ENCODE peak calls at places on chromosomes 3 and 15, in six cellular contexts. F is HepG2, U is K562, Q is A549, N is endothelial cell of umbilical vein, A is GM12878. V is an unnamed sample.
A peak's percentile ranks its signal among the peaks of the same experiment; 100 is the strongest.

GRCh38 chr15:70533931-70534742 is 229.2 kb downstream of the UACA start:
- DNase-seq in F (no peak), U (no peak), Q (no peak), N (no peak), A (no peak), V (no peak)

GRCh38 chr15:64686130-64686735 is 89.2 kb downstream of the RBPMS2 start:
- DNase-seq in F (peak; percentile 45), U (peak; percentile 34), Q (peak; percentile 67), N (peak; percentile 60), A (no peak), V (peak; percentile 60)

GRCh38 chr15:40044717-40045571 is 6.0 kb upstream of the SRP14 start:
- DNase-seq in F (peak; percentile 56), U (peak; percentile 88), Q (peak; percentile 78), N (peak; percentile 83), A (no peak), V (peak; percentile 88)

GRCh38 chr3:183883291-183884096 is 1.2 kb downstream of the PARL start:
- DNase-seq in F (no peak), U (no peak), Q (no peak), N (peak; percentile 5), A (no peak), V (no peak)

GRCh38 chr3:160564949-160565441 is 376 bp downstream of the KPNA4 start:
- DNase-seq in F (peak; percentile 28), U (no peak), Q (peak; percentile 76), N (no peak), A (no peak), V (peak; percentile 70)

GRCh38 chr15:52579852-52580251 is 11.0 kb upstream of the ARPP19 start:
- DNase-seq in F (no peak), U (no peak), Q (no peak), N (no peak), A (no peak), V (no peak)

GRCh38 chr15:91926871-91927270 is 73.4 kb downstream of the SLCO3A1 start:
- DNase-seq in F (no peak), U (no peak), Q (no peak), N (no peak), A (no peak), V (no peak)

GRCh38 chr15:90471769-90472168 is 58.0 kb upstream of the CRTC3 start:
- DNase-seq in F (no peak), U (no peak), Q (no peak), N (no peak), A (no peak), V (no peak)

GRCh38 chr15:90582553-90582952 is 52.8 kb downstream of the CRTC3 start:
- DNase-seq in F (no peak), U (no peak), Q (no peak), N (no peak), A (no peak), V (no peak)

GRCh38 chr3:173397161-173398110 is at the start of gene NLGN1:
- DNase-seq in F (no peak), U (no peak), Q (no peak), N (peak; percentile 89), A (no peak), V (no peak)

GRCh38 chr3:172953576-172953975 is 187.5 kb downstream of the SPATA16 start:
- DNase-seq in F (no peak), U (no peak), Q (no peak), N (no peak), A (no peak), V (peak; percentile 13)

GRCh38 chr3:128033102-128033501 is 19.1 kb upstream of the SEC61A1 start:
- DNase-seq in F (no peak), U (no peak), Q (no peak), N (no peak), A (no peak), V (no peak)

GRCh38 chr3:172635588-172635987 is 75.3 kb downstream of the NCEH1 start:
- DNase-seq in F (no peak), U (no peak), Q (no peak), N (peak; percentile 45), A (peak; percentile 43), V (peak; percentile 15)

GRCh38 chr3:122931636-122932035 is 95.9 kb downstream of the SEMA5B start:
- DNase-seq in F (peak; percentile 20), U (no peak), Q (no peak), N (no peak), A (no peak), V (no peak)

GRCh38 chr3:152104847-152105415 is 163.8 kb upstream of the MBNL1 start:
- DNase-seq in F (no peak), U (no peak), Q (no peak), N (no peak), A (no peak), V (peak; percentile 34)

GRCh38 chr3:196800742-196801141 is 61.1 kb downstream of the PAK2 start:
- DNase-seq in F (no peak), U (no peak), Q (no peak), N (no peak), A (no peak), V (no peak)

GRCh38 chr3:139541156-139541897 is 1.8 kb upstream of the RBP1 start:
- DNase-seq in F (no peak), U (no peak), Q (no peak), N (no peak), A (no peak), V (no peak)

GRCh38 chr3:172194702-172195392 is 155.5 kb downstream of the FNDC3B start:
- DNase-seq in F (no peak), U (no peak), Q (peak; percentile 66), N (peak; percentile 48), A (no peak), V (no peak)

GRCh38 chr15:92383528-92384326 is 10.0 kb upstream of the ST8SIA2 start:
- DNase-seq in F (peak; percentile 15), U (peak; percentile 73), Q (peak; percentile 51), N (no peak), A (no peak), V (peak; percentile 32)

GRCh38 chr3:160008979-160009378 is 20.3 kb downstream of the IL12A start:
- DNase-seq in F (no peak), U (no peak), Q (no peak), N (no peak), A (no peak), V (no peak)

GRCh38 chr15:67820992-67821783 is 4.1 kb upstream of the SKOR1 start:
- DNase-seq in F (peak; percentile 28), U (peak; percentile 78), Q (no peak), N (peak; percentile 47), A (no peak), V (peak; percentile 57)

GRCh38 chr3:190514163-190515153 is 573 bp downstream of the IL1RAP start:
- DNase-seq in F (peak; percentile 23), U (no peak), Q (peak; percentile 36), N (peak; percentile 57), A (no peak), V (peak; percentile 71)

GRCh38 chr3:12490547-12490946 is 6.3 kb downstream of the TSEN2 start:
- DNase-seq in F (no peak), U (no peak), Q (no peak), N (no peak), A (no peak), V (no peak)

GRCh38 chr3:133540896-133541674 is 32.4 kb upstream of the CDV3 start:
- DNase-seq in F (peak; percentile 73), U (no peak), Q (peak; percentile 62), N (peak; percentile 87), A (peak; percentile 45), V (peak; percentile 71)

GRCh38 chr15:89898628-89899302 is 5.0 kb upstream of the AP3S2 start:
- DNase-seq in F (peak; percentile 77), U (peak; percentile 80), Q (peak; percentile 81), N (peak; percentile 22), A (no peak), V (peak; percentile 72)

GRCh38 chr3:184733181-184733580 is 21.3 kb upstream of the MAGEF1 start:
- DNase-seq in F (no peak), U (no peak), Q (no peak), N (no peak), A (no peak), V (no peak)

GRCh38 chr3:18679226-18679625 is 254.1 kb upstream of the SATB1 start:
- DNase-seq in F (no peak), U (no peak), Q (no peak), N (no peak), A (no peak), V (no peak)

GRCh38 chr3:156576887-156577427 is 22.0 kb upstream of the SSR3 start:
- DNase-seq in F (no peak), U (no peak), Q (peak; percentile 10), N (no peak), A (no peak), V (peak; percentile 33)

GRCh38 chr15:70806992-70807712 is 43.8 kb upstream of the UACA start:
- DNase-seq in F (no peak), U (no peak), Q (no peak), N (peak; percentile 82), A (no peak), V (peak; percentile 61)

GRCh38 chr15:66404122-66404521 is 17.4 kb downstream of the MAP2K1 start:
- DNase-seq in F (no peak), U (no peak), Q (no peak), N (no peak), A (no peak), V (no peak)

GRCh38 chr3:160193644-160194192 is 31.5 kb upstream of the C3orf80 start:
- DNase-seq in F (no peak), U (no peak), Q (no peak), N (no peak), A (no peak), V (no peak)

GRCh38 chr3:9704343-9705322 is 1.0 kb downstream of the CPNE9 start:
- DNase-seq in F (peak; percentile 35), U (peak; percentile 89), Q (peak; percentile 53), N (peak; percentile 28), A (no peak), V (no peak)

GRCh38 chr15:87672309-87672897 is 584.1 kb downstream of the NTRK3 start:
- DNase-seq in F (no peak), U (peak; percentile 30), Q (peak; percentile 24), N (peak; percentile 2), A (no peak), V (no peak)

GRCh38 chr3:191688756-191689433 is 227.9 kb downstream of the PYDC2 start:
- DNase-seq in F (no peak), U (no peak), Q (no peak), N (no peak), A (no peak), V (no peak)
- H3K4me3 ChIP-seq in F (no peak overlapping the region), U (no peak overlapping the region), Q (no peak overlapping the region), N (no peak overlapping the region), A (no peak overlapping the region), V (no peak overlapping the region)

DNA sequence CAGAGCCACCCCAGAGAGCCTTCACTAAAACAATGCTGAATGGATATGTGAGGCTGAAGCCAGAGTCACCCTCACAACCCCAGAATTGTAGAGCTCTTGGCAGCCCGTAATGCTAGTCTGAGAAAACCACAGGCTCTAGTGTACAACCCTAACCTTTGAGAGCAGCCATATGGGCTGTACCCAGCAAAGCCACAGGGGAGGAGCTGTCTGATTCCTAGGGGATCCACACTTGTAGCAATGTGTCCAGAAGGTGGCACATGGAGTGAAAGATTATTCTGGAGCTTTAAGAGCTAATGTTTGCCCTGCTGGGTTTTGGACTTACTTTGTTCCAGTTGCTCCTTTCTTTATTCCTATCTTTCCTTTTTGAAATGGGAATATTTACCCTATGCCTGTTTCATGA is 626.8 kb downstream of the GRM7 start:
- DNase-seq in F (no peak), U (no peak), Q (peak; percentile 7), N (no peak), A (no peak), V (no peak)
- TF ChIP-seq MYC in F (no peak), U (no peak), Q (no peak), N (no peak), A (no peak), V (no peak)

GRCh38 chr3:67605377-67605776 is 49.0 kb downstream of the SUCLG2 start:
- DNase-seq in F (no peak), U (no peak), Q (peak; percentile 59), N (peak; percentile 20), A (no peak), V (no peak)
- TF ChIP-seq CTCF in F (no peak), U (no peak), Q (peak; percentile 27), N (no peak), A (no peak), V (no peak)

GRCh38 chr3:64266065-64266874 is 41.0 kb upstream of the PRICKLE2 start:
- DNase-seq in F (peak; percentile 3), U (no peak), Q (peak; percentile 66), N (peak; percentile 53), A (no peak), V (no peak)
- H3K4me3 ChIP-seq in F (no peak overlapping the region), U (no peak overlapping the region), Q (no peak overlapping the region), N (no peak overlapping the region), A (no peak overlapping the region), V (no peak overlapping the region)

V was measured in NB4.